ENCODE peak calls at places on chromosome 22, in eight cellular contexts. R is neural progenitor cell; I is fibroblast of lung; T is neuronal stem cell; L is mesenchymal stem cell; W is suprapubic skin; J is left lung; O is CD4-positive, alpha-beta memory T cell. B is an unnamed sample.

GRCh38 chr22:19062139-19062789 is 59.9 kb downstream of the DGCR2 start:
- DNase-seq in R (no peak), I (peak), T (no peak), L (no peak), W (peak), J (no peak), O (no peak), B (peak)

GRCh38 chr22:44107341-44107740 is 73.4 kb upstream of the PARVG start:
- DNase-seq in R (peak), I (no peak), T (no peak), L (no peak), W (no peak), J (no peak), O (no peak), B (no peak)

GRCh38 chr22:17777005-17777716 is 2.9 kb upstream of the BID start:
- DNase-seq in R (no peak), I (no peak), T (no peak), L (no peak), W (no peak), J (peak), O (peak), B (no peak)

GRCh38 chr22:30370681-30371080 is 13.9 kb downstream of the CCDC157 start:
- DNase-seq in R (no peak), I (no peak), T (no peak), L (no peak), W (no peak), J (no peak), O (no peak), B (no peak)

GRCh38 chr22:21754523-21755128 is 19.0 kb upstream of the YPEL1 start:
- DNase-seq in R (no peak), I (peak), T (no peak), L (no peak), W (no peak), J (no peak), O (no peak), B (no peak)

GRCh38 chr22:17853066-17853465 is 78.8 kb upstream of the BID start:
- DNase-seq in R (no peak), I (no peak), T (no peak), L (no peak), W (no peak), J (no peak), O (no peak), B (no peak)

GRCh38 chr22:22030493-22031182 is 48.1 kb upstream of the TOP3B start:
- DNase-seq in R (no peak), I (peak), T (no peak), L (peak), W (no peak), J (no peak), O (no peak), B (no peak)

GRCh38 chr22:31764785-31765184 is 11.0 kb downstream of the DEPDC5 start:
- DNase-seq in R (no peak), I (no peak), T (no peak), L (no peak), W (no peak), J (no peak), O (no peak), B (no peak)

GRCh38 chr22:50600541-50600940 is at the start of gene MAPK8IP2:
- DNase-seq in R (peak), I (no peak), T (no peak), L (no peak), W (no peak), J (no peak), O (no peak), B (no peak)

GRCh38 chr22:50191041-50191740 is 5.5 kb downstream of the TRABD start:
- DNase-seq in R (no peak), I (no peak), T (no peak), L (no peak), W (no peak), J (peak), O (peak), B (peak)

GRCh38 chr22:31155425-31155824 is 4.6 kb upstream of the RNF185 start:
- DNase-seq in R (no peak), I (peak), T (no peak), L (peak), W (no peak), J (no peak), O (no peak), B (no peak)

GRCh38 chr22:33515733-33516297 is 404.5 kb downstream of the LARGE1 start:
- DNase-seq in R (no peak), I (no peak), T (no peak), L (no peak), W (no peak), J (no peak), O (no peak), B (no peak)

DNA sequence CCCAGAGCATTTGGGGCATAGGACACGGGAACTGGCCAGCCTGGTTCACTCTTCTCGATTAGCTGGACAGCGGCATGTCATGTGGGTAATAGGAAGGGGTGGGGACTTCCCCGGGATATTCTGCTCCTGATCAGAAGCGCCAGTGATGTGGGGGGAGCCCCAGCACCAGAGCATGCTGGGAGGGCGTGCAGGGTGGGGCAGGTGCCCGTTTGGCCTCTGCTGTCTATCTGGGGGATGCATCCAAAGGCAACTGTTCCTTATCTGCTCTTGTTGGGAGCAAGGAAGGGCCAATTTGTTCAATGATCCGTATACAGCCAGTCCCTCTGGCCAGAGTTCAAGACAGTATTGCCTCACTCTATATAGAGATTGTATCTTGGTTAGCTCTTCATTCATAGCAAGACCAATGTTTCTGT is 43.6 kb downstream of the PPARA start:
- DNase-seq in R (no peak), I (no peak), T (no peak), L (no peak), W (no peak), J (no peak), O (no peak), B (no peak)
- H3K27ac ChIP-seq in R (no peak), I (no peak), T (no peak), L (no peak), W (no peak), J (no peak), O (no peak), B (no peak)

DNA sequence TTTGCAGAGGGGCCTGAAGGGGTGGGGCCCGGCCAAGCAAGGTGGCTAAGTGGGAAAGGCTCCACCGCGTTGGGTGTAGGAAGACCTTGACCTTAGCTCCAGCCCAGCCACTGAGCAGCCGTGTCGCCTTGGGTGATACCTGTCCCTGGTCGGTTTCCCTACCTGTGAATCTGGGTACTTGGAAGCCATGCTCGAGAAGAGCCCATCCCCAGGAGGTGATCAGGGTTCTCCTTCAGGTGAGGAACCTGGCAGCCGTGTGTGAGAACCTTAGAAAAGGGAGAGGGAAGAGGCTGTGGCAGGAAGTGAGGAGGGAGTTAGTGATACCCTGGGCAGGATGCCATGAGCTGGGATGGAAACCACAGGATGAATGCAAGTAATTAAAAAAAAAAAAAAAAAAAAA is 21.6 kb downstream of the PPARA start:
- DNase-seq in R (no peak), I (peak), T (no peak), L (no peak), W (no peak), J (no peak), O (no peak), B (no peak)
- H3K27ac ChIP-seq in R (no peak), I (peak), T (no peak), L (no peak), W (peak), J (no peak), O (no peak), B (no peak)

DNA sequence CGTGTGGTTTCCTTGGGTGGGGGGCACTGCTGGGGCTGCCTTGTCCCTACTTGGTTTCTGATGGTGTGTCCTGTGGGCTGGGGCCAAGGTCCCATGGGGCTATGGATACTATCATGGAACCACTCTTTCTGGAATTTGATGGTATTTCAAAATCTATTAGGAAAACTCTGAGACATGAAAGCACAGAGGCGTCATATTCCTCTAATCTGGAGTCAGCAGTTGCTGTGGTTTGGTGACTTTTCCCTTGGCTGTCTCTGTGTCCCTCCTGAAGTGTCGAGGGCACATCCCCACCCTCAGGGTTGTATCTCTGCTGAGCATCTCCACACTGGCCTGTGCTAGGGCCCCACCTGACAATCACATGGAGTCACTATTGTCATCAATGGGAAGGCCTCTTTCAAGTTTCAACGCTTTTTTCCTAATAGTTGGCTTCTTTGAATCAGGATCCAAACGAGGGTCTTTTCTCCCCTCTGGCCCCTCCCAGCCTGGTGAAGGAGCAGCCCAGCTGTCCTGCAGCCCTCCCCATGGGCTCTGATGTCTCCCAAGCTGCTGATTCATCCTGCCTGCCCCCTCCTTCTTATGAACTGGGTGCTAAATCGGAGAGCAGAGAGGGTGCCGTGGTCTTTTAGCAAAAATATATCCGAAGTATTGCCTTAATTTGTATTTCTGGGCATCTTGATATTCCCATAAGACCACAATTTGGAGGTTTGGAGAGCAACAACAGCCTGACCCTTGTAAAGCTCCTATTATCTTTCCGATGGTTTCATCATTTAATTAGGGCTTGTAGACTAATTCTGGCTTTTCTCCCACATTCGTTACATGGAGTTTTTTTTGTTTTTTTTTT is 38.5 kb downstream of the MED15 start:
- DNase-seq in R (no peak), I (no peak), T (no peak), L (no peak), W (no peak), J (no peak), O (no peak), B (no peak)
- H3K27ac ChIP-seq in R (no peak), I (no peak), T (peak), L (no peak), W (no peak), J (no peak), O (no peak), B (no peak)

GRCh38 chr22:39526736-39527171 is 5.8 kb downstream of the RPS19BP1 start:
- DNase-seq in R (peak), I (no peak), T (no peak), L (peak), W (no peak), J (no peak), O (no peak), B (peak)

GRCh38 chr22:39522567-39523300 is 2.4 kb downstream of the ATF4 start:
- DNase-seq in R (peak), I (peak), T (no peak), L (peak), W (no peak), J (no peak), O (no peak), B (peak)

GRCh38 chr22:39524089-39524752 is 3.9 kb downstream of the ATF4 start:
- DNase-seq in R (no peak), I (no peak), T (no peak), L (peak), W (no peak), J (no peak), O (no peak), B (no peak)

GRCh38 chr22:39525658-39525975 is 5.3 kb downstream of the ATF4 start:
- DNase-seq in R (no peak), I (no peak), T (no peak), L (peak), W (no peak), J (no peak), O (no peak), B (no peak)

DNA sequence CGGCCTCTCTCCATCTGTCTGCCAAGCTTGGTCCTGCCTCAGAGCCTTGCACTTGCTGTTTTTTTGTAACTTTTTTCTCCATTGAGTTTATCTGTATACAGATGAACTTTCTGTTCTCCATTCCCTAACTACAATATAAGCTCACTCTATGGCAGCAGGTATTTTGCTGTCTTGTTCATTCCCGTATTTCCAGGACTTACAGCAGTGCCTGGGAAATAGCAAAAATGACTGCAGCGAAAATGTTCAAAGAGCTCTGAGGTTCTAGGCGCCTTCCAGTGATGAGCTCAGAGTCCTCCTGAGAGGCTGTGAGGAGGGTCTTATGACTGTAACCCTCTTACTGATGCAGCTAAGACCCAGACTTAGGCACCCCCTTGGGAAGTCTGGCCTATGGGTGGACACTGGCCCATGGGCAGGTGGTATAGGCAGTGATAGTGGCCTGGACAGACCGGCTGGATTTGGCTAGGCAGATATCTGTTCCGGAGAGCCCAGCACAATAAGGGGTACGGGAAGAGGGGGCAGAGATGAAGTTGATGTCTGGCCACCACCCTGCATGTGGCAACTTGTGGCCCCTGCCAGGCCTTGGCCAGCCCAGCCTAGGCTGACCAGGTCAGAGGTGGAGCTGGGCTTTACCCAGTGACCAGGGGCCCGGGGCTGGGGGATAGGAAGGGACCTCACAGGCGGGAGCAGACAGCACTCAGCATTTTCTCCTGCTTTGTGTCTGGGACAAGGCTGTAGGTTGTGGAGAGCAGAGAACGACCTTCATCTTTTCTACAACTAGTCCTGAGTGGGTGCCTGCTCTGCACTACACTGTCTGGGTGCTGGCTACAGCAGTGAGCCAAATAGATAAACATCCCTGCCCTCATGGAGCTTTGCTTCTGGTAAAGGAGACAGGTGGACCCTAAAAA is 4.6 kb downstream of the ATF4 start:
- DNase-seq in R (no peak), I (no peak), T (no peak), L (peak), W (no peak), J (no peak), O (no peak), B (no peak)
- H3K27ac ChIP-seq in R (peak), I (no peak), T (no peak), L (peak), W (no peak), J (peak), O (no peak), B (no peak)

DNA sequence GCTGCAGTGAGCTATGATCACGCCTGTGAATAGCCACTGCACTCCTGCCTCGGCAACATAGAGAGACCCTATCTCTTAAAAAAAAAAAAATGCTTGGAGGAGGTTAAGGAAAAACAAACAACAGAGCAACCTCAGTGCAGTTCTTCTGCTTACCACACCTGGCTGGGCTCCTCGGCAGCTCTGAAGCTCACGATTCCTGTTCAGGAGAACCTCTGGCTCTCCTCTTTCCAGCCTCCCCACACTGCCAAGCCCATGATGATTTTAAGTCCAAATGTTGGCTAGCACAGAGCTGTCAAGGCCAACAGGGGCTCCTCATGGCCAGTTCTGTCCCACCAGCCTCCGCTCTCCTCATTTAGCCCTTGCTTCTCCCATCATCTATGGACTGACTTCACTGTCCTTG is 69.7 kb upstream of the ARFGAP3 start:
- DNase-seq in R (no peak), I (no peak), T (no peak), L (no peak), W (no peak), J (no peak), O (no peak), B (no peak)
- H3K27ac ChIP-seq in R (no peak), I (no peak), T (no peak), L (no peak), W (no peak), J (peak), O (no peak), B (peak)

DNA sequence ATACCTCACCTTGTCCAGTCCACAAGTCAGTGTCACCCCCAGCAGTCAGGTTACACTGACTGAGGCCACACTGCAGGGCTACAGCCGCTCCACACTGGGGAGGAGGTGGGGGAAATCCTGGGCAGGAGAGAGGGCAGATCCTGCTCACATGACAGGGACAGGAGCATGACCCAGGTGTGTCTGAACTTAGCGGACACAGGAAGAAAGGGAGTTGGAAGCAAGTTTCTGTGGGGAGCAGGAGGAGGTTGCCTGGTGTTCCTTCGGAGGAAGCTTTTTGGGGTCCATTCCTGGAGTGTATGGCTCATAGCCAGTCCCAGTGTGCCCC is 5.9 kb downstream of the MMP11 start:
- DNase-seq in R (no peak), I (no peak), T (no peak), L (no peak), W (no peak), J (no peak), O (no peak), B (no peak)
- H3K27ac ChIP-seq in R (no peak), I (no peak), T (no peak), L (no peak), W (no peak), J (no peak), O (no peak), B (no peak)

DNA sequence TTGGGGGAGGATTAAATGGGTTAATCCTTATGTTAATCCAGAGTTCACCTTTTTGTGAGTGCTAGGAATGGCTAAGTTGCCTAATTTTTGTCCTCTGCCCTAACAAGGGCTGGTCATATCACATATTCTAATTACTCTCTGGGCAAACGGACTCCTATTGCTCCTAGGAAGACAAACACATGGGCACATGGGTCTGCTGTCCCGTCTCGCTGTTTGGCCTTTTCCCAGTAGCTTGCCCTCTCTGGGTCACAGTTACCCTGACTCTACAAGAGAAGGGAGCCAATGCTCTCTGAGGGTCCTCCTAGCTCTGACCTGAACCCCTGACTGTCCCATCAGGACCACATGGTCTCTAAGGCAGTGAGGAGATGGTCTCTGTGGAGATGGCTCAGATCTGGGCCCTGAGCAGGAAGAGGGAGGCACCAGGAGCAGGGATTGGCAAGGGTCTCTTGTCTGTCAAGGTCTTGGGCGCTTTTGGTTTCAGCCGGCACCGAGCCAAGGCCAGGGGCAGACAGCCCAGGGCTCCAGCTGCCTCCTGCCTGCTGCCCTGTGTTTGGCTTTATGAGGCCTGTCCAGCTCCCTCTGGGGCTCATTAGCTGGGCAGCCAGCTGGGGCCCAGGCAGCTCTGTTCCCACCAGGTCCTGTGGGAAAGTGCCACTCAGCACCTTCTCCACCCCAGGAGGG is 560.0 kb downstream of the MN1 start:
- DNase-seq in R (no peak), I (no peak), T (no peak), L (peak), W (no peak), J (no peak), O (no peak), B (peak)
- H3K27ac ChIP-seq in R (no peak), I (no peak), T (no peak), L (peak), W (no peak), J (no peak), O (no peak), B (peak)

DNA sequence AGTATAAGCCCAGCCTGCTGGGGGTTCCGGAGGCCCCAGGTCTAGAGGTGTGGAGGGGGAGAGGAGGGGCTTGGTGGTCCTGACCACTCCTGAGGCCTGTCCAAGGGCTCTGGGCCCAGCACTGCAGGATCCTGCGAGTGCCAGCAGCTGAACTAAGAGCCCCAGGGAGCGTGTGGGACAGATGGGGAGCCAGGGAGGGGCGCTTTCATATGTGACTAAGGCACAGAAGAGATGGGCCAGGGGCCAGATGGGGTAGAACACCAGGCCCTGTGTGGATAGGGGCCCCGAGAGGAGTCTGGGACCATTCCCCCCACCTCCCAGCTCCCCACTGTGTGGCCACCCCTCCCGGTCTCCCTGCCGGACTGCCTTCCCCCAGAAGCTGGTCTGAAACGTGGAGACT is 18.4 kb downstream of the MAFF start:
- DNase-seq in R (no peak), I (no peak), T (no peak), L (no peak), W (no peak), J (no peak), O (no peak), B (no peak)
- H3K27ac ChIP-seq in R (no peak), I (peak), T (no peak), L (no peak), W (peak), J (peak), O (peak), B (peak)

GRCh38 chr22:36374603-36375024 is 13.2 kb downstream of the MYH9 start:
- DNase-seq in R (no peak), I (no peak), T (no peak), L (peak), W (no peak), J (no peak), O (no peak), B (no peak)
- H3K27ac ChIP-seq in R (no peak), I (peak), T (no peak), L (peak), W (peak), J (peak), O (peak), B (peak)

B was measured in pancreas.